ENCODE peak calls at places on chromosomes 16 and 17, in four cellular contexts. V, R, O and Q are unnamed samples.

GRCh38 chr16:86567701-86568571 is 1.3 kb downstream of the FOXC2 start:
- DNase-seq in V (no peak), R (no peak), O (no peak), Q (no peak)

GRCh38 chr17:39125143-39125875 is 26.1 kb downstream of the PLXDC1 start:
- DNase-seq in V (no peak), R (no peak), O (no peak), Q (no peak)

GRCh38 chr17:64039106-64039400 is 18.6 kb upstream of the ICAM2 start:
- DNase-seq in V (no peak), R (no peak), O (no peak), Q (no peak)

GRCh38 chr17:83012161-83012800 is 67.1 kb upstream of the METRNL start:
- DNase-seq in V (peak), R (no peak), O (no peak), Q (no peak)

GRCh38 chr16:5551909-5552308 is 454.3 kb upstream of the EEF2KMT start:
- DNase-seq in V (no peak), R (no peak), O (no peak), Q (no peak)

GRCh38 chr16:89359296-89360147 is 130.8 kb downstream of the ANKRD11 start:
- DNase-seq in V (no peak), R (no peak), O (no peak), Q (no peak)

GRCh38 chr16:54193656-54194007 is 93.0 kb downstream of the IRX3 start:
- DNase-seq in V (no peak), R (peak), O (peak), Q (peak)

GRCh38 chr17:2697611-2698162 is 13.9 kb downstream of the CLUH start:
- DNase-seq in V (no peak), R (peak), O (no peak), Q (peak)

GRCh38 chr16:9039208-9039607 is 52.2 kb upstream of the HAPSTR1 start:
- DNase-seq in V (no peak), R (peak), O (no peak), Q (no peak)

GRCh38 chr16:21628772-21629171 is 23.6 kb downstream of the IGSF6 start:
- DNase-seq in V (no peak), R (no peak), O (no peak), Q (no peak)

GRCh38 chr17:13597723-13598347 is 3.9 kb downstream of the HS3ST3A1 start:
- DNase-seq in V (no peak), R (peak), O (no peak), Q (no peak)

GRCh38 chr16:55501549-55502322 is 7.1 kb upstream of the LPCAT2 start:
- DNase-seq in V (no peak), R (peak), O (no peak), Q (no peak)

GRCh38 chr17:30429155-30429554 is 48.1 kb upstream of the GOSR1 start:
- DNase-seq in V (no peak), R (no peak), O (no peak), Q (no peak)

GRCh38 chr17:56594528-56595418 is 1.3 kb downstream of the NOG start:
- DNase-seq in V (no peak), R (no peak), O (no peak), Q (no peak)

GRCh38 chr17:7029659-7030058 is 6.2 kb upstream of the SLC16A13 start:
- DNase-seq in V (no peak), R (no peak), O (no peak), Q (no peak)

GRCh38 chr16:728131-728889 is 1.4 kb downstream of the HAGHL start:
- DNase-seq in V (no peak), R (peak), O (peak), Q (peak)

GRCh38 chr17:64732336-64733006 is 70.4 kb upstream of the SMURF2 start:
- DNase-seq in V (no peak), R (no peak), O (no peak), Q (no peak)

GRCh38 chr16:58820359-58820758 is 86.2 kb upstream of the GOT2 start:
- DNase-seq in V (no peak), R (no peak), O (no peak), Q (no peak)

GRCh38 chr16:85057948-85058347 is 30.4 kb downstream of the KIAA0513 start:
- DNase-seq in V (no peak), R (no peak), O (no peak), Q (no peak)

GRCh38 chr17:12995106-12995895 is 22.5 kb downstream of the ELAC2 start:
- DNase-seq in V (no peak), R (no peak), O (no peak), Q (peak)

GRCh38 chr17:57889252-57889651 is 39.4 kb upstream of the MRPS23 start:
- DNase-seq in V (no peak), R (no peak), O (no peak), Q (no peak)

GRCh38 chr17:57892146-57892819 is 42.4 kb upstream of the MRPS23 start:
- DNase-seq in V (peak), R (peak), O (peak), Q (peak)

GRCh38 chr17:57888311-57889216 is 38.7 kb upstream of the MRPS23 start:
- DNase-seq in V (no peak), R (no peak), O (no peak), Q (peak)

GRCh38 chr17:57890857-57891232 is 41.0 kb upstream of the MRPS23 start:
- DNase-seq in V (no peak), R (no peak), O (no peak), Q (no peak)

GRCh38 chr17:57889892-57890856 is 40.3 kb upstream of the MRPS23 start:
- DNase-seq in V (no peak), R (no peak), O (peak), Q (peak)
- TF ChIP-seq EP300 in V (no peak), R (no peak), O (peak), Q (no peak)

GRCh38 chr17:78317817-78318400 is 42.0 kb downstream of the SOCS3 start:
- DNase-seq in V (no peak), R (no peak), O (no peak), Q (peak)

GRCh38 chr17:78315355-78316114 is 44.3 kb downstream of the SOCS3 start:
- DNase-seq in V (peak), R (peak), O (peak), Q (peak)

GRCh38 chr17:78316115-78316866 is 43.6 kb downstream of the SOCS3 start:
- DNase-seq in V (no peak), R (no peak), O (no peak), Q (no peak)

GRCh38 chr17:78318407-78318806 is 41.5 kb downstream of the SOCS3 start:
- DNase-seq in V (no peak), R (no peak), O (no peak), Q (no peak)

DNA sequence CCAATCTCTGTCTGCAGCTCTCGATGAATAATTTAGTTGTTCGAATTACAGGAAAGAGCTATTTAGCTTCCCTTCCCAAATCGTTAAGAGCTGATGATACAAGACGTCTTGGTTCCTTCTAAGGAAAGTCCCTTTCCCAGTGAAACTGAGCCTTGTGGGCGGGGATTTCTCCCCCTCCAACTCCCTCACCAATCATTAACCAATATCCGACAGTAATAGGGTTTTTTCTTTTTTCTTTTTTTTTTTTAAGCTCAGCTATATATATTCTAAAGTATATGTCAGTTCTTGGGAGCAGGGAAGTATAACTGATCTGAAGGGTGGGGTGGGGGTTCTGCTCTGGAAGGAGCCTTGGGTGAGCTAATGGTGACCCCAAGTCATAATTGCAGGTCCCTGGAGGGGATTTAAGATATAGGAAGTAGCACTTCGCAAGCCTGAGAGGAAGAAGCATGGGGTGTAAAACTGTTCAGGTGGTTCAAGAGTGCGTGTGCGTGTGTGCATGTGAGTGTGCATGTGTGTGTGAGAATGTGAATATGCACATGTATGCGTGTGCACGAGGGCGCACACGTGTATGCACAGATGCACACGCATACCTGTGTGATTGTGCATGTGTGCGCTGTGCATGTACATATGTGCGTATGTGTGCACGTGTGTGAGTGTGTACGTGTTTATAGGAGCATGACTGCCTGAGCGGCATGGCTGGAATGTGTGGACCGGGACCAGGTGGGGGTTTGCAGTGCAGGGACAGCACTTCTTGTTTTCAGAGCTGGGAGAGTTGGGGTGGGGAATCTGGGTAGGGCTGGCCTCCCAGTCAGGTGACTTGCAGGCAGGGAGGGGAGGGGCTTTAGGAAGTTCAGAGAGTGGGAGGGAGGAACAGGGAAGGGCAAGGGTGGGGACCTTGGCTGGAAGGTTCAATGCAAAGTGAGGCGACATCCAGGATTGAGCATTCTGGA is 42.7 kb downstream of the SOCS3 start:
- DNase-seq in V (no peak), R (peak), O (peak), Q (no peak)
- TF ChIP-seq POLR2A in V (no peak), R (no peak), O (no peak), Q (peak)

GRCh38 chr16:81717662-81718189 is 61.4 kb upstream of the PLCG2 start:
- DNase-seq in V (no peak), R (no peak), O (no peak), Q (no peak)
- TF ChIP-seq POLR2AphosphoS5 in V (no peak), R (no peak), O (no peak), Q (no peak)

GRCh38 chr16:71808593-71809449 is at the start of gene AP1G1:
- DNase-seq in V (peak), R (peak), O (peak), Q (peak)
- TF ChIP-seq EP300 in V (no peak), R (no peak), O (no peak), Q (peak)

DNA sequence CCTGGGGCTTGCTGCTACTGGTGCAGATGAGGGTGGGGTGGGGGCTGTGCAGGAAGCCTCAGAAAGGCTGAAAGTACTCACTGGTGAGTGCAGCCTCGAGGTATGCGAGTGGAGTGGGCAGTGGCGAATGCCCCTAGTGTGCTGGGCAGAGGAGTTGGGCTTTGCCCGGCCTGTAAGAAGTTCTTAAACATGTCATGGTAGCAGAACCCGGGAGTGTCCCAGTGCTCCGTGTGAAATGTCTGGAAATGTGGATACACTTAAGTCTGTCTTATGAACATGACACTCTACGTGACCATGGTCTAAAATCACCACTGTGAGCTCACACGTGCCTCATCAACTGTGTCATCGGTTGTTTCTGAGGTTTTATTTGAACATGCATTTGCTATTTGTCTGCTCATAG is 1.7 kb downstream of the SMTNL2 start:
- DNase-seq in V (no peak), R (no peak), O (no peak), Q (peak)
- TF ChIP-seq POLR2A in V (no peak), R (no peak), O (no peak), Q (no peak)

GRCh38 chr16:57091990-57092785 is at the start of gene CPNE2:
- DNase-seq in V (no peak), R (peak), O (peak), Q (peak)
- TF ChIP-seq POLR2AphosphoS5 in V (peak), R (no peak), O (peak), Q (peak)